ENCODE peak calls at places on chromosome 1, in six cellular contexts. R, O, S, W, X and U are unnamed samples. For H3K4me1, H3K27me3 and H3K9me3, the result is how much of the 10 kb centered on the place peaks cover.

GRCh38 chr1:151054971-151055547 is 4.4 kb downstream of the CDC42SE1 start:
- DNase-seq in X (no peak), S (no peak), W (no peak), O (no peak), R (no peak), U (no peak)

GRCh38 chr1:225131869-225132268 is 202.4 kb downstream of the DNAH14 start:
- DNase-seq in R (no peak), O (no peak), S (no peak), W (no peak), X (no peak), U (no peak)

GRCh38 chr1:200838676-200839445 is 33.9 kb upstream of the GPR25 start:
- DNase-seq in O (no peak), X (no peak), S (no peak), R (no peak), W (no peak), U (no peak)

GRCh38 chr1:92134331-92134730 is 54.2 kb downstream of the BTBD8 start:
- DNase-seq in W (no peak), R (no peak), S (no peak), X (no peak), O (no peak), U (no peak)

GRCh38 chr1:17466359-17466758 is 26.9 kb upstream of the RCC2 start:
- DNase-seq in R (peak), S (no peak), W (no peak), O (no peak), X (no peak), U (no peak)

GRCh38 chr1:25568090-25568833 is 24.9 kb downstream of the LDLRAP1 start:
- DNase-seq in X (peak), S (no peak), O (no peak), R (no peak), W (peak), U (peak)

GRCh38 chr1:145879775-145880174 is 5.9 kb downstream of the ANKRD35 start:
- DNase-seq in R (no peak), X (no peak), W (no peak), O (no peak), S (no peak), U (no peak)

GRCh38 chr1:42851960-42852607 is 5.7 kb downstream of the ZNF691 start:
- DNase-seq in X (no peak), W (no peak), R (no peak), O (no peak), S (no peak), U (no peak)

GRCh38 chr1:217342105-217342504 is 288.8 kb downstream of the GPATCH2 start:
- DNase-seq in S (no peak), O (no peak), X (no peak), R (no peak), W (no peak), U (no peak)

GRCh38 chr1:226551299-226551698 is 2.7 kb downstream of the STUM start:
- DNase-seq in R (no peak), S (no peak), X (no peak), O (no peak), W (no peak), U (no peak)

GRCh38 chr1:203009185-203009584 is 2.0 kb downstream of the TMEM183A start:
- DNase-seq in R (no peak), S (no peak), X (no peak), O (no peak), W (no peak), U (no peak)

GRCh38 chr1:54488065-54488750 is 59.8 kb upstream of the ACOT11 start:
- DNase-seq in R (peak), O (no peak), S (peak), X (peak), W (peak), U (peak)

GRCh38 chr1:1325288-1326074 is 879 bp downstream of the CPTP start:
- DNase-seq in R (peak), W (peak), S (peak), O (no peak), X (no peak), U (no peak)

GRCh38 chr1:24893431-24893830 is 36.6 kb downstream of the RUNX3 start:
- DNase-seq in O (no peak), R (no peak), X (no peak), S (no peak), W (no peak), U (no peak)

GRCh38 chr1:41640756-41641482 is 156.4 kb upstream of the EDN2 start:
- DNase-seq in X (no peak), S (no peak), R (peak), O (no peak), W (no peak), U (no peak)

GRCh38 chr1:68233202-68233601 is 879 bp upstream of the WLS start:
- DNase-seq in X (no peak), R (no peak), O (no peak), S (no peak), W (no peak), U (no peak)

GRCh38 chr1:54606990-54607325 is 16.4 kb downstream of the FAM151A start:
- DNase-seq in W (no peak), R (peak), O (no peak), S (no peak), X (no peak), U (no peak)

GRCh38 chr1:38207906-38208305 is 161.3 kb upstream of the POU3F1 start:
- DNase-seq in R (no peak), W (no peak), S (no peak), O (no peak), X (no peak), U (no peak)

GRCh38 chr1:43582162-43582566 is 51.5 kb downstream of the PTPRF start:
- DNase-seq in R (no peak), W (peak), O (peak), X (no peak), S (no peak), U (peak)

GRCh38 chr1:76083189-76083588 is 8.6 kb downstream of the ST6GALNAC3 start:
- DNase-seq in O (no peak), S (no peak), R (no peak), W (no peak), X (no peak), U (no peak)

GRCh38 chr1:184283999-184284398 is 102.8 kb upstream of the C1orf21 start:
- DNase-seq in S (peak), R (no peak), O (no peak), W (no peak), X (peak), U (no peak)

GRCh38 chr1:36446261-36446660 is 4.0 kb downstream of the OSCP1 start:
- DNase-seq in W (no peak), R (no peak), O (no peak), X (no peak), S (no peak), U (peak)

GRCh38 chr1:44707959-44708831 is 22.8 kb downstream of the RNU5D-1 start:
- DNase-seq in R (no peak), X (no peak), S (no peak), W (peak), O (no peak), U (peak)

GRCh38 chr1:88742546-88742945 is 58.5 kb downstream of the PKN2 start:
- DNase-seq in X (no peak), O (no peak), W (no peak), R (no peak), S (no peak), U (no peak)

GRCh38 chr1:212721388-212722247 is 22.0 kb upstream of the BATF3 start:
- DNase-seq in W (peak), R (no peak), X (no peak), O (no peak), S (no peak), U (no peak)

GRCh38 chr1:162168935-162169545 is 99.5 kb downstream of the NOS1AP start:
- DNase-seq in W (no peak), X (no peak), O (no peak), R (no peak), S (no peak), U (no peak)

GRCh38 chr1:235295902-235296350 is 32.1 kb downstream of the ARID4B start:
- DNase-seq in W (peak), X (no peak), S (no peak), O (no peak), R (no peak), U (no peak)

GRCh38 chr1:54229281-54229891 is 29.4 kb downstream of the MRPL37 start:
- DNase-seq in R (peak), W (peak), S (no peak), X (peak), O (no peak), U (peak)

GRCh38 chr1:52926864-52927218 is 235 bp upstream of the SCP2 start:
- DNase-seq in W (no peak), R (no peak), X (no peak), S (no peak), O (no peak), U (no peak)

GRCh38 chr1:154342132-154342531 is 16.8 kb downstream of the ATP8B2 start:
- DNase-seq in X (no peak), R (no peak), W (no peak), S (no peak), O (no peak), U (peak)

GRCh38 chr1:207839083-207839413 is 71.9 kb downstream of the CD34 start:
- DNase-seq in S (no peak), X (no peak), O (no peak), W (no peak), R (no peak), U (no peak)

GRCh38 chr1:207835958-207836357 is 75.0 kb downstream of the CD34 start:
- DNase-seq in O (no peak), W (no peak), R (no peak), X (no peak), S (no peak), U (no peak)

GRCh38 chr1:207840380-207840779 is 70.5 kb downstream of the CD34 start:
- DNase-seq in R (no peak), W (no peak), S (no peak), O (no peak), X (no peak), U (no peak)

GRCh38 chr1:207836616-207837352 is 74.1 kb downstream of the CD34 start:
- DNase-seq in W (no peak), O (no peak), X (no peak), S (no peak), R (no peak), U (no peak)

DNA sequence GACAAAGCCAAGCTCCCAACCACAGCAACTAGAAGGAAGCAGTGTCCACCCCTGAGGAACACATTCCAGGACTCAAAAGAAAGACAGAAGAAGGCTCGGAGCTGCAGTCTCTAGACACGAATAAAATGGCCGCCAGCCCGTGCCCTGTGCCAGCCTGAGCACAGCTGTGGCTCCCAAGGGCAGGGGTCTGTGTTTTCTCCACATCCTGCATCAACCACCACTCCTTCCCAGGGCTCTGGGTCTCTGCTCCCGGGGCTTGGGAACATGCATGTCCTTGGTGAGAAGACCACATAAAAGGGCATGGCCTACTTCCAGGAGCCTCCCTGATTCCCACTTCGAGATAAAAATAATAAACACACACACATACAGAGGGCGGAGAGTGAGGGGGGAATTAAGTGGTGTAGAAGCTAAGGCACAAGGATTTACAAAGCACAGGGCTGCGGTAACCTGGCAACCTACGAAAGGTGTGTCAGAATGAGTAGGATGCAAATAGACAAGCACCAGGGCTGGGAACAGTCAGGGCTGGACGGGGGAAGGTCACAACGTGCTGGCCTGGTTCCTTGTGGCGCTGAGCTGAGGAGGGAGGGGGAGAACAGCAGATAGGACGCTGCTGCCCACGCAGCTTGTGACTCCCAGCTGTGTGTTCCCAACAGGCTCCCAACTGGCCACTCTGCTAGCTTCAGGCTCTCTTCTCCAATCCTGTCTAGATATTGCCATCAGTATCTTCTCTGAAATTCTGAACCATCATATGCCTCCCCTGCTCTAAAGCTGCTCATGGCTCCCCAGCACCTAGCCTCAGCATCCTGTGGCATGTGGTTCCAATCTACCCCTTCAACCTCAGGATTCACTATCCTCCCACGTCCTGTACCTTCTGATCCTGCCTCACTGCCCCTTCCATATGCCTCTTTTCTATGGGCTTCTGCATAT is 72.5 kb downstream of the CD34 start:
- DNase-seq in O (no peak), X (peak), S (peak), R (peak), W (no peak), U (no peak)
- H3K4me1 ChIP-seq in O (under half), X (under half), S (half or more), R (under half), W (under half), U (under half)

GRCh38 chr1:20555025-20555757 is 2.8 kb downstream of the FAM43B start:
- DNase-seq in O (no peak), S (peak), X (no peak), W (peak), R (no peak), U (no peak)
- H3K27me3 ChIP-seq in O (under half), S (under half), X (under half), W (under half), R (under half), U (under half)

DNA sequence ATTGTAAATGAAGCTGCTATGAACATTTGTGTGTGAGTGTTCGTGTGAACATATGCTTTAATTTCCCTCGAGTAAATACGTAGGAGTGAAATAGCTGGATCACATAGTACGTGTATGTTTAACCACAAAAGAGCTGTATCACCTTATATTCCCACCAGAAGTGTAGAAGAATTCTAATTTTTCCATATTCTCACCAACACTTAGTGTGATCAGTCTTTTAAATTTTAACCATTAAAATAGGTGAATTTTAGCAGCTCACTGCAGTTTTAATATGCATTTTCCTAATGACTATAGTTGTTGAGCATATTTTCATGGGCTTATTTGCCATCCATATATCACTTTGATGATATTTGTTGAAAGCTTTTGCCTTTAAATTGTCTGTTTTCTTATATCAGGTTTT is 741.2 kb downstream of the PTPRU start:
- DNase-seq in O (no peak), X (no peak), S (no peak), R (no peak), W (no peak), U (no peak)
- H3K9me3 ChIP-seq in O (under half), X (under half), S (under half), R (under half), W (under half), U (under half)

DNA sequence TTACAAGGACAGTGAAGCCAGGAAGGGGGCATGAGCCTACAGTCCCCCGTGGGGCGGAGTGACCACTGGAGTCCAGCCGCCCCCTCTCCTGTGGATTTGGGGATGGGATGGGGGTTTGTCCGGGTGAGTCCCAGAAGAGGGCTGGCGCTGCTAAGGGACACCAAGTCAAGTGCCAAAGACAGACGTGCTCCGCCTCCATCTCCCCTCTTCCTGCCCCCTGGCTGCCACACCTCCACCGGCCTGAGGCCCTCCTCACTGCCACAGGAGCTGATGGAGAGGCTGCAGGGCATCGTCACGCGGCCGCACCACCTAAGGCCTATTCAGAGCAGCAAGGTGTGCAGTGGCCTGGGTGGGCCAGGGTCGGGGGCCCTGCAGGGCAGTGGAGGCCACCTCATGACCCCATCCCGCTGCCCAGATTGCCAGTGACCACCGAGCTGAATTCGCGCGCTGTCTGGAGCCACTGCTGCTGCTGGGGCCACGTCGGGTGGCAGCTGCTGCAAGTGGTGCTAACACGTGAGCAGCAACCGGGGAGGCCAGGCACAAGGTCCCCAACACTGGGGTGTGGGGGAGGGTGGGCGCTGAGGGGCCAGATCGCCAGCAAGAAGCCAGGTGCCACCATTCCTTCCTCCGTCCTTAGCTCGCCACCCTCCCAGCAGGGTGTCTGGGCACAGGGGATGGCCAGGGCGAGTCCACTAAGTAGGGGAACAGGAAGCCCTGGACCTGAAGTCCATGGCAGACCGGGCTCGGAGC is 4.9 kb downstream of the RNF207 start:
- DNase-seq in W (no peak), O (no peak), R (peak), X (no peak), S (no peak), U (no peak)
- H3K4me1 ChIP-seq in W (under half), O (under half), R (under half), X (under half), S (under half), U (under half)

DNA sequence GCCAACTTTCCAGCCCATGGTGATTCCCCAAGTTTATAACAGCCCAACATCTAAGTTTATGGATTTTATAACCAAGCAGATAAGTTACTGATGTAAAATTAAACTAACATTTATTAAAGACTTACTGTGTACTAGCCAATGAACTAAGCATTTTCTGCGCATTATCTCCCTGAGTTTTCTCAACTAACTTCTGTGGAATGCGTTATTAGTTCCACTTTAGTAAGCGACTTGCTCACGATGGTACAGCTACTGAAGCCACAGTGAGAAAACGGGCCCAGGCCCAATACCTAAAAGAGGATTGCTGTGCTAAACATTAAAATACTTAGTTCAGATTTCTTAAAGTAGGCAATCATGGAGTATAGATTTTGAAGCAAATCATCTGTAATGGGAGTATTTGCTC is 61.0 kb downstream of the ZBTB18 start:
- DNase-seq in O (no peak), X (no peak), R (no peak), W (no peak), S (no peak), U (no peak)
- H3K27me3 ChIP-seq in O (under half), X (under half), R (under half), W (under half), S (under half), U (under half)

DNA sequence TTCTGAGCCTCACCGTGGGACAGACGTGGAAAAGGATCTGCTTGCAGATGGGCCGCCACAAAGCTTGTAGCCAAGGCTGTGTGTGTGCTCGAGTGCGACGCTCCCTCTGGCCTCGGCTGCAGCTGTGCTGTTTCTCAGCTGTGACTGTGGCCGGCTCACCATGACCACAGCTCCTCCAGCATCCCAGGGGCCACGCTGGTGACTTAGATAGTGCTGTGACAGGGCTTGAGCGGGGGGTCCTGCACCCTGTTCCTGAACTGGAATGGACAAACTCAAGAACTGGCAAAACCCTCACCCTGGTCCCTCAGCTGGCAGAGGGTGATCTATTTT is 17.4 kb upstream of the ACTRT2 start:
- DNase-seq in S (no peak), W (no peak), O (no peak), X (no peak), R (no peak), U (peak)
- H3K9me3 ChIP-seq in S (under half), W (under half), O (under half), X (under half), R (under half), U (under half)

DNA sequence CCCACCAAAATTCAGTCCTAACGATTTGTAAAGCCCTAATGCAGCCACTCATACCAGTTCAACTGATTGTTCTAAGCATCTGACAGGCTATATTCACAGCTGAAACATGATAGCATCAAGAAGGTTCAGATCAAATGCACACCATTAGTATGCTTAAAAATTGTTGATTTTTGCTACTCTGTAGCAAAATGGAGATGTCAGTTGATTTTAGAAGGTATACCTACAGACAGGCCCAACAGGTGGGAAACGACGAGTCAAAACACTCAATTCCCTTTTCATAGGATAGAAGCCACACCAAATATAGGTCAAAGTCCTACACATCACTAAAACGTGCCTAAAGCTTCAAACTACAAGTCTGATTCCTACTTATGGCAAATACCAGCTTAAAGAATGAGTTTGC is 6.7 kb downstream of the SFPQ start:
- DNase-seq in O (no peak), R (no peak), X (no peak), W (no peak), S (no peak), U (no peak)
- H3K4me1 ChIP-seq in O (under half), R (under half), X (under half), W (under half), S (half or more), U (under half)

GRCh38 chr1:110187139-110187890 is 22.8 kb upstream of the KCNC4 start:
- DNase-seq in S (peak), R (no peak), X (no peak), O (no peak), W (peak), U (no peak)
- H3K27me3 ChIP-seq in S (under half), R (under half), X (under half), O (under half), W (under half), U (under half)